ENCODE peak calls at places on chromosomes 6 and 20, in six cellular contexts. J, C, X, Y, H and R are unnamed samples.

GRCh38 chr20:63172726-63173125 is 43.2 kb downstream of the YTHDF1 start:
- DNase-seq in Y (peak; percentile 40), C (no peak), H (no peak), J (no peak), X (no peak), R (peak; percentile 52)

GRCh38 chr6:162184465-162184864 is 543.1 kb downstream of the PRKN start:
- DNase-seq in X (no peak), Y (no peak), J (no peak), H (no peak), C (no peak), R (no peak)

GRCh38 chr6:18528084-18528743 is 141.1 kb downstream of the RNF144B start:
- DNase-seq in C (no peak), X (no peak), J (no peak), H (no peak), Y (no peak), R (peak; percentile 48)

GRCh38 chr6:53440331-53440730 is 91.6 kb upstream of the ELOVL5 start:
- DNase-seq in X (no peak), Y (no peak), H (no peak), C (no peak), J (no peak), R (no peak)

GRCh38 chr6:20706293-20707165 is 172.3 kb downstream of the CDKAL1 start:
- DNase-seq in J (no peak), H (no peak), C (no peak), X (no peak), Y (no peak), R (peak; percentile 63)

GRCh38 chr6:44563397-44563796 is 175.9 kb downstream of the CDC5L start:
- DNase-seq in Y (no peak), J (no peak), X (no peak), C (no peak), H (no peak), R (peak; percentile 3)

GRCh38 chr6:113855500-113856010 is 1.6 kb upstream of the MARCKS start:
- DNase-seq in C (no peak), X (peak; percentile 45), Y (peak; percentile 85), J (no peak), H (peak; percentile 64), R (peak; percentile 6)

GRCh38 chr6:67717281-67717680 is 917.8 kb upstream of the ADGRB3 start:
- DNase-seq in X (no peak), C (no peak), J (no peak), Y (peak; percentile 1), H (no peak), R (no peak)

GRCh38 chr6:72149715-72150114 is 263.4 kb downstream of the RIMS1 start:
- DNase-seq in H (no peak), X (no peak), C (no peak), Y (no peak), J (no peak), R (no peak)

GRCh38 chr6:41194386-41194785 is 6.6 kb downstream of the TREML2 start:
- DNase-seq in Y (no peak), X (no peak), H (no peak), J (no peak), C (no peak), R (no peak)

GRCh38 chr6:158502593-158502950 is 57.3 kb upstream of the TMEM181 start:
- DNase-seq in J (no peak), C (no peak), X (no peak), H (no peak), Y (no peak), R (no peak)

GRCh38 chr20:49615401-49616153 is 47.6 kb upstream of the PTGIS start:
- DNase-seq in H (peak; percentile 7), X (no peak), J (peak; percentile 70), Y (no peak), C (no peak), R (peak; percentile 92)